ENCODE peak calls at places on chromosomes 5 and 9, in nine cellular contexts. E, J, H, K, S, R, F, Y and C are unnamed samples.

GRCh38 chr5:180621311-180621710 is 28.1 kb downstream of the FLT4 start:
- DNase-seq in E (no peak), J (no peak), H (no peak), K (no peak), S (no peak), R (no peak), F (no peak), Y (no peak), C (no peak)

GRCh38 chr9:38337706-38338264 is 54.7 kb upstream of the ALDH1B1 start:
- DNase-seq in E (no peak), J (no peak), H (no peak), K (no peak), S (no peak), R (no peak), F (no peak), Y (no peak), C (no peak)

GRCh38 chr9:14356376-14356775 is 42.4 kb upstream of the NFIB start:
- DNase-seq in E (no peak), J (no peak), H (no peak), K (no peak), S (no peak), R (no peak), F (no peak), Y (no peak), C (no peak)

GRCh38 chr5:119323630-119324000 is 32.2 kb upstream of the TNFAIP8 start:
- DNase-seq in E (peak), J (peak), H (no peak), K (no peak), S (peak), R (no peak), F (no peak), Y (peak), C (no peak)

GRCh38 chr9:69885474-69885929 is 64.9 kb downstream of the CFAP95 start:
- DNase-seq in E (no peak), J (no peak), H (no peak), K (peak), S (peak), R (no peak), F (no peak), Y (no peak), C (no peak)

GRCh38 chr9:112074250-112075008 is 100.7 kb downstream of the SUSD1 start:
- DNase-seq in E (peak), J (peak), H (peak), K (peak), S (peak), R (peak), F (peak), Y (peak), C (peak)

GRCh38 chr5:82387819-82388166 is 109.6 kb upstream of the RPS23 start:
- DNase-seq in E (no peak), J (no peak), H (no peak), K (no peak), S (no peak), R (no peak), F (no peak), Y (no peak), C (no peak)

GRCh38 chr5:114360816-114361723 is 800 bp upstream of the KCNN2 start:
- DNase-seq in E (peak), J (no peak), H (no peak), K (no peak), S (no peak), R (peak), F (no peak), Y (peak), C (peak)

GRCh38 chr5:126015244-126016054 is 407.8 kb upstream of the GRAMD2B start:
- DNase-seq in E (no peak), J (peak), H (no peak), K (no peak), S (peak), R (no peak), F (no peak), Y (peak), C (no peak)

GRCh38 chr5:107764976-107765684 is 94.4 kb upstream of the EFNA5 start:
- DNase-seq in E (no peak), J (peak), H (no peak), K (no peak), S (no peak), R (no peak), F (no peak), Y (no peak), C (no peak)

GRCh38 chr5:140175367-140176027 is 509 bp downstream of the CYSTM1 start:
- DNase-seq in E (peak), J (peak), H (no peak), K (no peak), S (peak), R (peak), F (no peak), Y (peak), C (peak)

GRCh38 chr5:5290674-5291334 is 131.7 kb upstream of the ICE1 start:
- DNase-seq in E (no peak), J (no peak), H (no peak), K (no peak), S (no peak), R (no peak), F (no peak), Y (no peak), C (no peak)

GRCh38 chr9:129609486-129610192 is 11.3 kb downstream of the C9orf50 start:
- DNase-seq in E (no peak), J (no peak), H (no peak), K (no peak), S (no peak), R (no peak), F (no peak), Y (peak), C (peak)

GRCh38 chr5:2302169-2302568 is 419.4 kb upstream of the IRX4 start:
- DNase-seq in E (no peak), J (no peak), H (no peak), K (no peak), S (no peak), R (no peak), F (no peak), Y (no peak), C (no peak)

GRCh38 chr9:78188594-78188993 is 47.3 kb upstream of the CEP78 start:
- DNase-seq in E (no peak), J (no peak), H (no peak), K (no peak), S (no peak), R (no peak), F (no peak), Y (no peak), C (no peak)

GRCh38 chr5:54357371-54358058 is 47.1 kb upstream of the ARL15 start:
- DNase-seq in E (peak), J (peak), H (no peak), K (no peak), S (no peak), R (no peak), F (no peak), Y (no peak), C (no peak)

GRCh38 chr9:110206388-110206787 is 1.6 kb downstream of the C9orf152 start:
- DNase-seq in E (no peak), J (no peak), H (no peak), K (no peak), S (no peak), R (no peak), F (no peak), Y (no peak), C (no peak)

GRCh38 chr5:135234242-135235000 is 164.6 kb downstream of the MACROH2A1 start:
- DNase-seq in E (no peak), J (no peak), H (no peak), K (no peak), S (no peak), R (no peak), F (no peak), Y (no peak), C (no peak)

GRCh38 chr5:137075163-137075970 is 423.8 kb downstream of the SPOCK1 start:
- DNase-seq in E (peak), J (no peak), H (peak), K (no peak), S (peak), R (peak), F (no peak), Y (no peak), C (peak)

GRCh38 chr5:103464801-103465484 is 97.6 kb downstream of the NUDT12 start:
- DNase-seq in E (peak), J (no peak), H (no peak), K (no peak), S (no peak), R (no peak), F (no peak), Y (no peak), C (peak)
- TF ChIP-seq CTCF in E (peak), J (peak), H (no peak), K (peak), S (no peak), R (no peak), F (peak), Y (peak), C (peak)

GRCh38 chr5:36209664-36210063 is 32.1 kb downstream of the NADK2 start:
- DNase-seq in E (no peak), J (peak), H (no peak), K (no peak), S (peak), R (no peak), F (no peak), Y (peak), C (no peak)
- TF ChIP-seq CTCF in E (no peak), J (no peak), H (no peak), K (no peak), S (no peak), R (no peak), F (no peak), Y (no peak), C (no peak)

DNA sequence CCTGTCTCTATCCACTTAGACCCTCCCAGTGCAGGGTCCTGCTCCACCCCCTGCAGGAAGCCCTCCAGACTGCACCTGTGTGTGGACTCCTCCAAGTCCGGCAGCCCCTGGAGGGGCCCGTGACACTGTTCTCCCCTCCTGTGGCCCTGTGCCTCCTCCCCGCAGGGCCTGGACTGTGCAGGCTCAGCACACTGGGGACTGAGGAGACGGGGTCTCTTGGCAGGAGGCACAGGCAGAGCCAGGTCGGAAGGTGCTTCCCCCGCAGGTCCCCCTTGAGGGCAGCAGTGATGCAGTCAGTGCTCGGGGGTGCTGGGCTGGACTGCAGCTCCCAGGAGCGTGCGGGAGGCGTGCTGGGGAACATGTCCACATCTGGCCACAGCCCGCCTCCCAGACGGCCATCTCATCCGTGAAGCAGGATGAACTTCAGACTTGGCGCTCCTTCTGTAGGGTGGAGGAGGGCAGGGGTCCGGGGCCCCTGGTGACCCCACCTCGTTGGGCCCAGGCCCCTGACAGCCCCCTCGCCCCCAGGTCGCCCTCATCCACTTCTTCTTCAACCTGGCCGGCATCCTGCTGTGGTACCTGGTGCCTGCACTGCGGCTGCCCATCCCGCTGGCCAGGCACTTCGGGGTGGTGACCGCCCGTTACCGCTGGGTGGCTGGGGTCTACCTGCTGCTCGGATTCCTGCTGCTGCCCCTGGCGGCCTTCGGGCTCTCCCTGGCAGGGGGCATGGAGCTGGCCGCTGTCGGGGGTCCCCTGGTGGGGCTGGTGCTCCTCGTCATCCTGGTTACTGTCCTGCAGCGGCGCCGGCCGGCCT is 4.9 kb downstream of the SLC34A3 start:
- DNase-seq in E (no peak), J (no peak), H (no peak), K (no peak), S (no peak), R (no peak), F (no peak), Y (no peak), C (no peak)
- TF ChIP-seq CTCF in E (no peak), J (no peak), H (no peak), K (peak), S (no peak), R (no peak), F (no peak), Y (no peak), C (no peak)

GRCh38 chr9:137301086-137301947 is 754 bp downstream of the NRARP start:
- DNase-seq in E (peak), J (no peak), H (no peak), K (no peak), S (peak), R (no peak), F (no peak), Y (peak), C (no peak)
- TF ChIP-seq CTCF in E (no peak), J (no peak), H (peak), K (no peak), S (no peak), R (peak), F (no peak), Y (no peak), C (peak)

GRCh38 chr9:89621676-89622075 is 16.9 kb downstream of the GADD45G start:
- DNase-seq in E (no peak), J (no peak), H (no peak), K (no peak), S (no peak), R (no peak), F (no peak), Y (no peak), C (no peak)

GRCh38 chr9:89625721-89626687 is 21.2 kb downstream of the GADD45G start:
- DNase-seq in E (no peak), J (no peak), H (no peak), K (no peak), S (no peak), R (no peak), F (no peak), Y (no peak), C (no peak)

GRCh38 chr9:89622933-89623861 is 18.4 kb downstream of the GADD45G start:
- DNase-seq in E (no peak), J (no peak), H (no peak), K (no peak), S (no peak), R (peak), F (no peak), Y (no peak), C (no peak)

GRCh38 chr9:89626741-89627265 is 22.0 kb downstream of the GADD45G start:
- DNase-seq in E (no peak), J (no peak), H (no peak), K (no peak), S (no peak), R (no peak), F (no peak), Y (no peak), C (no peak)

GRCh38 chr9:89623925-89624420 is 19.2 kb downstream of the GADD45G start:
- DNase-seq in E (no peak), J (no peak), H (no peak), K (no peak), S (no peak), R (no peak), F (no peak), Y (no peak), C (no peak)
- TF ChIP-seq CTCF in E (no peak), J (no peak), H (no peak), K (no peak), S (no peak), R (no peak), F (no peak), Y (no peak), C (no peak)

GRCh38 chr5:175541264-175541663 is 62.9 kb downstream of the SFXN1 start:
- DNase-seq in E (no peak), J (no peak), H (no peak), K (no peak), S (no peak), R (no peak), F (no peak), Y (no peak), C (no peak)

GRCh38 chr5:175547810-175548209 is 69.5 kb downstream of the SFXN1 start:
- DNase-seq in E (no peak), J (no peak), H (no peak), K (no peak), S (no peak), R (no peak), F (no peak), Y (no peak), C (no peak)

GRCh38 chr5:175542232-175542965 is 64.0 kb downstream of the SFXN1 start:
- DNase-seq in E (peak), J (no peak), H (no peak), K (no peak), S (no peak), R (no peak), F (no peak), Y (no peak), C (no peak)

GRCh38 chr5:175542966-175543235 is 64.5 kb downstream of the SFXN1 start:
- DNase-seq in E (no peak), J (no peak), H (no peak), K (no peak), S (no peak), R (no peak), F (no peak), Y (no peak), C (no peak)

DNA sequence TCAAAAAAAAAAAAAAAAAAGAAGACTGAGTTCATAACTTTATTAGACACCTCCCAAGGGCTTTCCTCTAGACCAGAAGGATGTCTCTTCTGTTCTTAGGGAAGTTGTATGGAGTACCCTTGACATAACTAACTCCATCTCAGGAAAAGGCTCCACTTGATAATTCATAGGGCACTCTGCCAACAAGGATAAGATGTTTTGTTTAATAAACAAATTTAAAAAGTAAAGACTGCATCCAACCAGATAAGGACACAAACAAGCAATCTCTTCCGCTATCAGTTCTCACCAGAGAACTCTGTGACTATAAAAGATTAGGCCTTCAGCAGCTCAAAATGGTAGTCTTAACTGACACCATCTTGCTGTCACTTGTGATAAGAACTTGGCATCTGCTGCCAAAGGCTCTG is 65.8 kb downstream of the SFXN1 start:
- DNase-seq in E (no peak), J (no peak), H (no peak), K (no peak), S (no peak), R (no peak), F (no peak), Y (no peak), C (no peak)
- TF ChIP-seq CTCF in E (no peak), J (no peak), H (no peak), K (no peak), S (no peak), R (no peak), F (no peak), Y (no peak), C (no peak)